ENCODE peak calls at places on chromosomes 7 and 10, in seven cellular contexts. R is neural progenitor cell; A is brain microvascular endothelial cell; I is PC-3; P is H9; G is aorta; Z is CD8-positive, alpha-beta T cell. C is an unnamed sample.
A peak's percentile ranks its signal among the peaks of the same experiment; 100 is the strongest.

GRCh38 chr10:16828731-16829175 is 11.5 kb upstream of the RSU1 start:
- DNase-seq in R (no peak), A (peak; percentile 94), I (peak; percentile 53), P (no peak), G (peak; percentile 75), Z (no peak), C (no peak)

GRCh38 chr7:117666019-117666418 is 186.2 kb downstream of the CFTR start:
- DNase-seq in R (no peak), A (peak; percentile 58), I (peak; percentile 51), P (no peak), G (no peak), Z (no peak), C (no peak)

GRCh38 chr10:26567349-26567721 is 129.2 kb downstream of the APBB1IP start:
- DNase-seq in R (no peak), A (no peak), I (no peak), P (no peak), G (no peak), Z (no peak), C (no peak)

GRCh38 chr10:132335189-132336063 is 3.4 kb downstream of the LRRC27 start:
- DNase-seq in R (no peak), A (no peak), I (no peak), P (peak; percentile 71), G (peak; percentile 73), Z (no peak), C (peak; percentile 68)

GRCh38 chr10:19325581-19325980 is 277.0 kb downstream of the MALRD1 start:
- DNase-seq in R (no peak), A (no peak), I (peak; percentile 34), P (no peak), G (no peak), Z (no peak), C (no peak)

GRCh38 chr10:117541405-117541908 is 1.1 kb upstream of the EMX2 start:
- DNase-seq in R (peak; percentile 90), A (peak; percentile 81), I (no peak), P (peak; percentile 75), G (no peak), Z (no peak), C (no peak)

GRCh38 chr10:11163990-11164805 is 146.5 kb downstream of the CELF2 start:
- DNase-seq in R (peak; percentile 87), A (no peak), I (no peak), P (no peak), G (no peak), Z (no peak), C (peak; percentile 37)

GRCh38 chr10:58508316-58508715 is 4.4 kb upstream of the BICC1 start:
- DNase-seq in R (no peak), A (no peak), I (peak; percentile 31), P (no peak), G (no peak), Z (no peak), C (no peak)

GRCh38 chr10:16773334-16773733 is 43.9 kb downstream of the RSU1 start:
- DNase-seq in R (no peak), A (no peak), I (no peak), P (no peak), G (no peak), Z (no peak), C (no peak)

GRCh38 chr7:92456241-92456640 is 9.0 kb downstream of the GATAD1 start:
- DNase-seq in R (no peak), A (no peak), I (no peak), P (no peak), G (no peak), Z (no peak), C (no peak)

GRCh38 chr7:143372070-143372469 is 9.1 kb upstream of the ZYX start:
- DNase-seq in R (no peak), A (no peak), I (peak; percentile 81), P (no peak), G (peak; percentile 91), Z (peak; percentile 36), C (peak; percentile 82)

GRCh38 chr7:113118074-113118959 is at the start of gene SMIM30:
- DNase-seq in R (peak; percentile 93), A (peak; percentile 94), I (peak; percentile 81), P (peak; percentile 86), G (peak; percentile 96), Z (peak; percentile 76), C (peak; percentile 93)

GRCh38 chr10:90399782-90400181 is 458.1 kb downstream of the HTR7 start:
- DNase-seq in R (no peak), A (no peak), I (no peak), P (no peak), G (no peak), Z (no peak), C (no peak)

GRCh38 chr7:2522780-2523433 is 3.3 kb downstream of the LFNG start:
- DNase-seq in R (peak; percentile 88), A (peak; percentile 71), I (peak; percentile 37), P (peak; percentile 73), G (no peak), Z (no peak), C (no peak)

GRCh38 chr10:85548038-85548437 is 818.6 kb downstream of the GRID1 start:
- DNase-seq in R (peak; percentile 49), A (peak; percentile 41), I (peak; percentile 41), P (no peak), G (no peak), Z (no peak), C (peak; percentile 40)

GRCh38 chr10:115772606-115773005 is 500.4 kb downstream of the GFRA1 start:
- DNase-seq in R (no peak), A (peak; percentile 88), I (no peak), P (no peak), G (no peak), Z (no peak), C (no peak)

GRCh38 chr10:78458983-78459638 is 425.4 kb downstream of the RPS24 start:
- DNase-seq in R (no peak), A (peak; percentile 78), I (peak; percentile 100), P (no peak), G (no peak), Z (no peak), C (no peak)
- H3K27ac ChIP-seq in R (no peak overlapping the region), A (peak overlapping the region; percentile 24), I (peak overlapping the region; percentile 85), P (no peak overlapping the region), G (no peak overlapping the region), Z (no peak overlapping the region), C (no peak overlapping the region)

GRCh38 chr7:42856605-42856987 is 55.3 kb downstream of the C7orf25 start:
- DNase-seq in R (no peak), A (no peak), I (no peak), P (no peak), G (no peak), Z (no peak), C (no peak)
- H3K27ac ChIP-seq in R (no peak overlapping the region), A (no peak overlapping the region), I (no peak overlapping the region), P (no peak overlapping the region), G (no peak overlapping the region), Z (no peak overlapping the region), C (no peak overlapping the region)

GRCh38 chr7:135666836-135667235 is 4.5 kb downstream of the STMP1 start:
- DNase-seq in R (no peak), A (no peak), I (no peak), P (no peak), G (no peak), Z (no peak), C (no peak)

GRCh38 chr7:135673360-135673706 is 11.0 kb downstream of the STMP1 start:
- DNase-seq in R (no peak), A (no peak), I (peak; percentile 76), P (no peak), G (no peak), Z (no peak), C (no peak)

GRCh38 chr7:135669774-135670173 is 7.5 kb downstream of the STMP1 start:
- DNase-seq in R (no peak), A (no peak), I (no peak), P (no peak), G (no peak), Z (no peak), C (no peak)

GRCh38 chr7:135670179-135670578 is 7.9 kb downstream of the STMP1 start:
- DNase-seq in R (no peak), A (peak; percentile 69), I (peak; percentile 10), P (no peak), G (no peak), Z (no peak), C (no peak)

DNA sequence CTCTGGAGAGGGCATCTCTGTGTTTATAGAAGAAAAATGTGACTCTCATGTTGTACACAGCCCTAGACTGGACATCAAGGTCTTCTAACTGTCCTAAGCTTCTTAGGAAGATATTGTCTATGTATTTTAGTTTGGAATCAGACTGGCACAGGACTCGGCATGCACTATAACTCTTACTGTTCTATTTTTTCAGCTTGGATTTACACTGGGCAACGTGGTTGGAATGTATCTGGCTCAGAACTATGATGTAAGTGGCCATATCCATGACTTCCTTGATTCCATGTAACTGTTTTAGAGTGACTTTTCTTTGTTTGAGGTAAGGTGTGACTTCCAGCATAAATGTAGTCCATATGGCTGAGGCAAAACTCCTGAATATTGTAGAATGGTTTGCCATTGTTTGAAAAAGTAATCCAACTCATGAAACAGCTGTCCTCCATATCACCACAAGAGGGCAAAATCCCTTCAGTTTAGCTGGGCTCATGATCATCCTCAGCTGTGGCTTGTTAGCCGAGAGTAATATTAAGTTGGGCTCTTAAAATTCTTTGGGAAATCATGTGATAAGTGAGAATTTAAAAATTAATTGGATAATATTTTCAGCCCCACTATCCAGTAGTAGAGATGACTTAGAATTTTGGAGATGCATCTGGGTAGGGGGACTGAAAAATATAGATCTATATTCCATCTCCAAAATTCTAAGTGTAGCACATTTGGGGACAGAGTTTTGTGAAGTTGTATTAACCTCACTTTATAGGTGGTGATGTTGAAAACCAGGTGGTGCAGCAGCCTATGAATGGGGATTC is 10.4 kb downstream of the STMP1 start:
- DNase-seq in R (peak; percentile 67), A (peak; percentile 80), I (peak; percentile 75), P (no peak), G (no peak), Z (no peak), C (peak; percentile 15)
- H3K27ac ChIP-seq in R (no peak overlapping the region), A (peak overlapping the region; percentile 68), I (peak overlapping the region; percentile 57), P (no peak overlapping the region), G (no peak overlapping the region), Z (no peak overlapping the region), C (no peak overlapping the region)

GRCh38 chr7:25598765-25599164 is 370.5 kb upstream of the NPVF start:
- DNase-seq in R (no peak), A (no peak), I (no peak), P (no peak), G (no peak), Z (no peak), C (no peak)

GRCh38 chr7:25595931-25596330 is 367.6 kb upstream of the NPVF start:
- DNase-seq in R (no peak), A (no peak), I (no peak), P (no peak), G (no peak), Z (no peak), C (no peak)

GRCh38 chr7:25596443-25596842 is 368.2 kb upstream of the NPVF start:
- DNase-seq in R (no peak), A (no peak), I (no peak), P (no peak), G (no peak), Z (no peak), C (no peak)

GRCh38 chr7:25600521-25600920 is 372.2 kb upstream of the NPVF start:
- DNase-seq in R (no peak), A (no peak), I (no peak), P (no peak), G (no peak), Z (no peak), C (no peak)

DNA sequence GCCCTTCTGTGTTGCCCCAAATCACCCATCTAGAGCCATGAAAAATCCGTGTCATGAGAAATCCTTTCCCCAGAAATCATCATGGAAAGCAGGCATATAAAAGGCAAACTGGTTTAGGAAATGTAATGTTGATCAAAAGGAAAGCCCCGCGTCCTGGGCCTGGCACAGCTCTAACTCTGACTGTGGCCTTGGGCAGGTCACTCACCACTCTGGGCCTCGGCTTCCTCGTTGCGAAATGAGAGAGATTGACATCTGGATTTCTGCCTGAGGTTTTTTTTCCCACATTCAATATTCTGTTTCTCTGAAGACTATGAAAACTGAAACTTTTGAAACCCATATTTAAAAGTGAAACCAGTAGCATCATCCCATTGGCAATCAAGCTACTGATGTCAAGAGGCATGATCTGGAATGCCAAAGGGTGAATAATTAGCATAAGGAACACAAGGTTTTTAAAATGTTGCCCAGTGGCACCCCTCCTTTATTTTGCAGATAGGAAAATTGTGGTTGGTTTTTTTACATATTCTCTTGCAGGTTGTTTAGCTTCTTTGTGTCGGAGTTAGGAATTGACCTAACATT is 369.7 kb upstream of the NPVF start:
- DNase-seq in R (no peak), A (no peak), I (no peak), P (no peak), G (peak; percentile 55), Z (no peak), C (no peak)
- H3K27ac ChIP-seq in R (no peak overlapping the region), A (no peak overlapping the region), I (no peak overlapping the region), P (no peak overlapping the region), G (no peak overlapping the region), Z (no peak overlapping the region), C (no peak overlapping the region)